ENCODE peak calls at places on chromosome 14, in ten cellular contexts. H, I, F, Y, V, A, R, D, L and B are unnamed samples.

GRCh38 chr14:68670344-68670725 is 122.5 kb downstream of the ZFP36L1 start:
- DNase-seq in H (peak; percentile 21), F (no peak), Y (no peak), R (no peak), L (no peak), D (no peak), A (peak; percentile 44), V (no peak), I (no peak), B (peak; percentile 14)

GRCh38 chr14:79161576-79161975 is 991.4 kb downstream of the NRXN3 start:
- DNase-seq in D (no peak), A (no peak), H (no peak), Y (no peak), L (peak; percentile 9), I (no peak), R (no peak), F (no peak), V (no peak), B (no peak)

GRCh38 chr14:72742682-72743195 is 151.2 kb downstream of the DPF3 start:
- DNase-seq in V (no peak), D (no peak), F (no peak), L (no peak), Y (no peak), A (no peak), H (peak; percentile 23), R (no peak), I (no peak), B (no peak)

GRCh38 chr14:104891664-104892500 is 26.8 kb downstream of the CEP170B start:
- DNase-seq in F (no peak), H (no peak), V (no peak), Y (no peak), A (peak; percentile 60), R (peak; percentile 20), I (no peak), L (no peak), D (no peak), B (peak; percentile 16)

GRCh38 chr14:64879635-64880381 is at the start of gene SPTB:
- DNase-seq in Y (peak; percentile 91), L (no peak), V (no peak), F (peak; percentile 58), D (no peak), H (peak; percentile 53), A (peak; percentile 64), R (peak; percentile 80), I (no peak), B (no peak)

GRCh38 chr14:64410084-64410774 is 22.1 kb downstream of the MTHFD1 start:
- DNase-seq in L (no peak), I (no peak), D (peak; percentile 67), F (no peak), H (no peak), A (no peak), R (no peak), Y (no peak), V (no peak), B (no peak)

GRCh38 chr14:62168564-62169155 is 406.4 kb downstream of the SNAPC1 start:
- DNase-seq in V (no peak), A (no peak), F (no peak), H (no peak), L (no peak), I (no peak), R (no peak), D (no peak), Y (no peak), B (no peak)

GRCh38 chr14:83873626-83874025 is 1656.3 kb upstream of the FLRT2 start:
- DNase-seq in R (no peak), H (no peak), I (no peak), A (no peak), D (no peak), V (no peak), L (no peak), F (no peak), Y (no peak), B (no peak)

GRCh38 chr14:95577067-95577800 is 42.4 kb downstream of the GLRX5 start:
- DNase-seq in V (peak; percentile 89), A (no peak), R (no peak), Y (no peak), D (no peak), L (no peak), H (no peak), F (no peak), I (no peak), B (no peak)

GRCh38 chr14:21100931-21101330 is at the start of gene TMEM253:
- DNase-seq in F (peak; percentile 84), L (no peak), H (no peak), Y (no peak), R (no peak), V (no peak), D (no peak), I (no peak), A (no peak), B (no peak)

GRCh38 chr14:101884537-101885253 is 79.7 kb upstream of the DYNC1H1 start:
- DNase-seq in H (no peak), R (no peak), F (no peak), L (no peak), Y (peak; percentile 18), D (no peak), A (no peak), V (no peak), I (no peak), B (no peak)
- TF ChIP-seq EP300 in H (no peak), R (no peak), F (no peak), L (no peak), Y (no peak), D (no peak), A (no peak), V (no peak), I (no peak), B (no peak)

GRCh38 chr14:56805992-56806737 is 4.1 kb downstream of the OTX2 start:
- DNase-seq in V (no peak), I (no peak), Y (no peak), D (no peak), F (no peak), A (no peak), L (no peak), H (no peak), R (no peak), B (no peak)
- H3K27me3 ChIP-seq in V (peaks cover 47% of the 10 kb centered on the region), I (no peaks in the 10 kb centered on the region), Y (peaks cover 6% of the 10 kb centered on the region), D (peaks cover 70% of the 10 kb centered on the region), F (peaks cover 100% of the 10 kb centered on the region), A (peaks cover 100% of the 10 kb centered on the region), L (peaks cover 51% of the 10 kb centered on the region), H (peaks cover 50% of the 10 kb centered on the region), R (peaks cover 83% of the 10 kb centered on the region), B (peaks cover 7% of the 10 kb centered on the region)

DNA sequence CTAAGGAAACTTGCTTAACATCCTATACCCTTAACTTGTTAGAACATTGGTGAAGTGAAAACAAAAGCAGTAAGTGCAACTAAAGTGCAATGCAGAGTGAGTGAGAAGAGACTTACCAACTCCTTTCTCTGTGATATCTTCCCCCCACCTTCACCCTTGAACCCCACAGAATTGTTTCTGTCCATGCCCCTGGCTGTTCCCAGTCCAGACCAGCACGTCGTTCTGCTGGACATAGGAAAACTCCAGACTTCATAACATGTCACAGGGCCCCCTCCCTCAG is 91.9 kb downstream of the DAD1 start:
- DNase-seq in L (no peak), I (no peak), H (no peak), F (no peak), Y (no peak), R (no peak), V (no peak), D (no peak), A (no peak), B (no peak)
- TF ChIP-seq EP300 in L (no peak), I (no peak), H (no peak), F (no peak), Y (no peak), R (no peak), V (no peak), D (no peak), A (no peak), B (no peak)

GRCh38 chr14:37584211-37585100 is 10.6 kb downstream of the FOXA1 start:
- DNase-seq in F (peak; percentile 61), D (no peak), Y (no peak), A (no peak), H (peak; percentile 61), L (no peak), V (no peak), I (no peak), R (no peak), B (no peak)

GRCh38 chr14:37583358-37584210 is 11.5 kb downstream of the FOXA1 start:
- DNase-seq in H (no peak), F (peak; percentile 48), L (no peak), Y (no peak), R (no peak), V (no peak), A (no peak), I (no peak), D (peak; percentile 54), B (no peak)

GRCh38 chr14:37585971-37586759 is 8.9 kb downstream of the FOXA1 start:
- DNase-seq in Y (no peak), L (no peak), A (no peak), I (no peak), H (no peak), R (no peak), F (no peak), V (no peak), D (no peak), B (no peak)

GRCh38 chr14:37586783-37587428 is 8.1 kb downstream of the FOXA1 start:
- DNase-seq in F (no peak), A (no peak), L (no peak), R (no peak), Y (no peak), D (no peak), H (no peak), V (no peak), I (no peak), B (no peak)

DNA sequence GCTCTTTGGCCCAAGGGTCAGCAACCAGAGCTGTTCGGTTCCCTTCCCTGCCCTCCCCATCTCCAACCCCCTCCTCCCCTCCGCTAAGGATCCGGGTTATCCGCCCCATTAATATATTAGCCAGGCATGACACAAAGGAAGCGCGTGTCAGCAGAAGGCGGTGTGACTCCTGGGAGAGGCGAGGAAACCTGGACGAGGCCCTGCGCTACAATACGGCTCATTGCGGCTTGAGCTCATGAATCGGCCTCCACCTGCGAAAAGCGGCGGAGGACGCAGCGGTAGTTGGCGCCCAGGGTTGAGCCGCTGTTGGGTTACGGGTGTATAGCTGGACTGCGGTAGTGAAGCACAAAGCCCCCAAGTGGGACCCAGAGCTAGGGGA is 10.0 kb downstream of the FOXA1 start:
- DNase-seq in L (no peak), Y (no peak), H (peak; percentile 69), V (no peak), I (no peak), R (no peak), F (peak; percentile 41), D (no peak), A (no peak), B (no peak)
- H3K27me3 ChIP-seq in L (peaks cover 94% of the 10 kb centered on the region), Y (no peaks in the 10 kb centered on the region), H (peaks cover 18% of the 10 kb centered on the region), V (no peaks in the 10 kb centered on the region), I (peaks cover 6% of the 10 kb centered on the region), R (peaks cover 12% of the 10 kb centered on the region), F (peaks cover 77% of the 10 kb centered on the region), D (no peaks in the 10 kb centered on the region), A (peaks cover 78% of the 10 kb centered on the region), B (no peaks in the 10 kb centered on the region)

DNA sequence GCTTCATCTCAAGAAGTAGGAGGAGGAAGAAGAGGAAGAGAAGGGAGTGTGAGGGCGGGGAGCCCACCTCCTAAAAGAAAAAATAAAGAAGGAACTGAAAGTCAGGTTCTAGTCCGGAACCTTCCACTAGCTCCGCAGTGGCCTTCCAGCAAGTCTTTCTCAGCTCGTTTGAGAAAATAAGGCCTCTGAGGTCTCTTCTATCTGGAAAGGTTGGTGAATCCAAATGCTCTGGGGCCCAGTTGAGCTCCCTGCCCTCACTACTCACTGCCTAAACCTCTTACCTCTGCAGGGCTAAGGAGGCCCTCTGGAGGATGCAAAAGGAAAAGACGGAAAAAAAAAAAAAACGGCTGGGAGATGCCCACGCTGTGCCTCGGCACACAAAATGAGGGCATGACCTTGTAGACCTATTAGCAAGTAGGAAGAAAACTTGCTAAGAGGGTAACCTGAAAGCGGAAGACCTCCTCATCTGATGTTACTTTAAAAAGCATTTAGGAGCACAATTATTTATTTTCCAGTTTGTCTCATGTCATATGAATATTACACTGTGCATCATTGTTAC is 35.9 kb downstream of the FBLN5 start:
- DNase-seq in Y (peak; percentile 13), V (peak; percentile 13), L (peak; percentile 46), I (no peak), F (peak; percentile 37), D (peak; percentile 47), H (peak; percentile 43), R (peak; percentile 42), A (no peak), B (no peak)
- TF ChIP-seq EP300 in Y (no peak), V (no peak), L (no peak), I (no peak), F (no peak), D (no peak), H (no peak), R (no peak), A (no peak), B (no peak)